ENCODE peak calls at places on chromosomes 5 and 9, in six cellular contexts. M, Z, V, A, O and G are unnamed samples.

GRCh38 chr5:41539454-41539853 is 29.1 kb upstream of the PLCXD3 start:
- DNase-seq in Z (no peak), A (no peak), V (no peak), M (no peak), O (no peak), G (no peak)

GRCh38 chr5:121221483-121221882 is 630.2 kb upstream of the FTMT start:
- DNase-seq in M (no peak), Z (no peak), V (no peak), A (no peak), O (no peak), G (no peak)

GRCh38 chr9:127142931-127143464 is 20.6 kb upstream of the ANGPTL2 start:
- DNase-seq in A (no peak), O (no peak), Z (no peak), V (no peak), M (no peak), G (no peak)

GRCh38 chr5:74017786-74018211 is 391.8 kb downstream of the ARHGEF28 start:
- DNase-seq in A (no peak), M (no peak), V (no peak), O (peak), Z (no peak), G (no peak)

GRCh38 chr5:80182802-80183645 is 72.8 kb downstream of the SERINC5 start:
- DNase-seq in V (no peak), O (no peak), Z (no peak), M (no peak), A (no peak), G (no peak)

GRCh38 chr9:89466451-89467277 is 31.2 kb downstream of the SEMA4D start:
- DNase-seq in M (no peak), V (no peak), O (no peak), Z (no peak), A (no peak), G (no peak)

GRCh38 chr5:10453564-10453963 is 11.9 kb downstream of the ROPN1L start:
- DNase-seq in V (no peak), M (no peak), A (no peak), Z (no peak), O (peak), G (no peak)

GRCh38 chr9:123097709-123098459 is 64.4 kb downstream of the GPR21 start:
- DNase-seq in Z (no peak), O (no peak), M (no peak), V (no peak), A (no peak), G (no peak)

GRCh38 chr5:94849821-94850736 is 231.6 kb downstream of the SLF1 start:
- DNase-seq in A (no peak), V (peak), O (peak), Z (peak), M (no peak), G (no peak)

GRCh38 chr9:126496781-126497667 is 116.7 kb upstream of the LMX1B start:
- DNase-seq in A (no peak), V (no peak), Z (no peak), O (no peak), M (no peak), G (peak)

GRCh38 chr5:134614461-134615085 is 18.1 kb downstream of the SAR1B start:
- DNase-seq in M (no peak), O (peak), Z (no peak), V (no peak), A (no peak), G (no peak)

GRCh38 chr5:6788439-6788838 is 75.2 kb downstream of the TENT4A start:
- DNase-seq in Z (no peak), O (no peak), A (no peak), M (no peak), V (no peak), G (no peak)

GRCh38 chr9:108680946-108681345 is 174.8 kb downstream of the ACTL7B start:
- DNase-seq in V (no peak), A (no peak), O (no peak), M (no peak), Z (no peak), G (no peak)

GRCh38 chr5:177509361-177509951 is at the start of gene DOK3:
- DNase-seq in V (no peak), A (peak), M (peak), Z (no peak), O (no peak), G (peak)

GRCh38 chr5:1221721-1222120 is 3.5 kb upstream of the SLC6A18 start:
- DNase-seq in Z (no peak), V (no peak), O (no peak), A (no peak), M (no peak), G (no peak)

GRCh38 chr5:1220351-1220750 is 4.8 kb upstream of the SLC6A18 start:
- DNase-seq in A (no peak), V (no peak), M (no peak), Z (no peak), O (no peak), G (no peak)

GRCh38 chr5:1222147-1222546 is 3.0 kb upstream of the SLC6A18 start:
- DNase-seq in Z (no peak), V (no peak), M (no peak), O (no peak), A (no peak), G (no peak)

GRCh38 chr5:1219768-1220100 is 5.4 kb upstream of the SLC6A18 start:
- DNase-seq in Z (no peak), M (no peak), O (no peak), A (no peak), V (no peak), G (peak)

DNA sequence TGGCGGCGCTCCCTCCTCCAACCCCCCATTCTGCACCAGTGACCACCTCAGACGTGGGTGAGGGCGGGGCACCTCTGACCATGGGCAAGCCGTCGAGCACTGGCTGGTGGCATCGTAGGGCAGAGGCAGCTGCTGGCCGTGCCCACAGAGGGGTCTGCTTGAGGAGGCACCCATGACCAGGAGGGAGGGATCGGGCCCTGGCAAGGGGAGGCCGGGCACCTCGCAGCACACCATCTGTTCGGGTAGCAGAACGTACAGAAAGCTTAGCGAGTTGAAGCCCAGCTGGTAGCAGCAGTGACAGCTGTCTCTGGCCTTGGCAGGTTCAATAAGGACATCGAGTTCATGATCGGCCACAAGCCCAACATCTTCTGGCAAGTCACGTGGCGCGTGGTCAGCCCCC is 4.3 kb upstream of the SLC6A18 start:
- DNase-seq in M (no peak), Z (no peak), A (no peak), V (no peak), O (no peak), G (no peak)
- H3K27ac ChIP-seq in M (no peak), Z (no peak), A (no peak), V (no peak), O (no peak), G (no peak)

GRCh38 chr5:83563631-83564030 is 92.1 kb downstream of the VCAN start:
- DNase-seq in O (no peak), A (no peak), V (no peak), Z (no peak), M (no peak), G (no peak)

GRCh38 chr5:83562207-83562606 is 90.7 kb downstream of the VCAN start:
- DNase-seq in A (no peak), O (no peak), V (no peak), M (no peak), Z (no peak), G (no peak)

GRCh38 chr5:83559141-83559785 is 87.7 kb downstream of the VCAN start:
- DNase-seq in V (no peak), Z (no peak), M (no peak), A (no peak), O (no peak), G (no peak)

GRCh38 chr5:83564069-83564749 is 92.7 kb downstream of the VCAN start:
- DNase-seq in O (peak), V (peak), M (no peak), A (no peak), Z (no peak), G (no peak)

DNA sequence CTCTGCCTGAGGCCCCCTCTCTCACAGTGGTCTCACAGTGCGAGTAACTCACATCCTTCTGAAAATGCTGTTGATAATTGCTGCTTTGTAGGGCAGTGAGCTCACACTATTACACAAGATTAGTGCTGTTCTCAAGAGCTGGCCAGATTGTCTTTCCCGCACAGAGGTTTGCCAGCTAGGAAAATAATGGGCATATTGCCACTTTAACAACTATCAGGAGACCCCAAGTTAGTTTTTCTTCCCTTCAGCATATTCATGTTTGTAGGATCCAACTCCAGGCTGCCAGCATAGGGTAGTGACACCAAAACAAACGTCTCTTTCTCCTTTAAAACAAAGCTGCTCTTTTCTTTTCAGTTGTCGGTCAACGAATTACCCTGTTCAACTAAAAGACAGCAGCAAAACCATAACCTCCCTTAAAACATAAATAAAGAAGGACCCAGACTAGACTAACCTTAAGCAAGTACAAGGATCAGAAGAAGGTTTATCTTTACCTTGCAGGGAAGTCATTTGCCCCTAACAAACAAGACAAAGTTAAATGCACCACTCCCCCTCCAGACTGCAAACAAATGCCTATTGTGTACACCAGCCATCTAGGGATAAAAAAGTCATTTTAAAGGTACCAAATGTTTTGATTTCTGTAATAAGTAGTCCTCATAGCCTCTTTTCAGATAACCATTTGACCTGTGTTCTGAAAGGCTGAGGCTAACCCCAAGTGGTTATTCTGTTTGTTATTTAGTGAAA is 91.4 kb downstream of the VCAN start:
- DNase-seq in Z (no peak), A (no peak), M (no peak), O (peak), V (no peak), G (no peak)
- H3K27ac ChIP-seq in Z (no peak), A (peak), M (peak), O (no peak), V (no peak), G (peak)

DNA sequence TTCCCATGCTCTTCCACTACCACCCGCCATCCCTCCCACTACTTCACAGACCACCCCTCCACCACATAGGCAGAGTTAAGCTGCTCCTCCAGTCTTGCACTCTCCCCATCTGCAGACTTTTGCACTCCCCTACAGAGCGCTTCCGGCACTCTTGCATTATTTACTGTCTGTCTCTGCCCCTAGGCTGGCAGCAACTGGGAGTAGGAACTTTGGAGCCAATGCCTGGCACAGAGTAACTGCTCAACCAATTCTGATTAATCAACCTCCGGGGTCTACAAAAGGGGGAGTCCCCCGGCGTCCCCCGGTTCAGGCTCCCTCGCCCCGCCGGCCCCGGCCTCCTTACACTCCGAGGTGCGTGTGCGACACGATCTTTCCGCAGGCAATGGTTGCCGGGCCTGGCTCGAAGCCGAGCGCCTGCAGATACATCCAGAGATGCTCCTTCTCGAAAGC is 498 bp downstream of the HAUS6 start:
- DNase-seq in Z (no peak), O (peak), V (peak), A (no peak), M (no peak), G (peak)
- H3K27ac ChIP-seq in Z (peak), O (peak), V (peak), A (peak), M (peak), G (peak)

GRCh38 chr5:67033893-67034605 is 162.6 kb downstream of the CD180 start:
- DNase-seq in A (no peak), Z (no peak), M (no peak), O (no peak), V (no peak), G (no peak)

GRCh38 chr5:67030289-67031069 is 166.1 kb downstream of the CD180 start:
- DNase-seq in A (no peak), M (no peak), O (peak), V (no peak), Z (no peak), G (no peak)

GRCh38 chr5:67032921-67033664 is 163.5 kb downstream of the CD180 start:
- DNase-seq in O (peak), V (no peak), Z (no peak), A (no peak), M (no peak), G (no peak)

GRCh38 chr5:67029481-67029880 is 167.1 kb downstream of the CD180 start:
- DNase-seq in Z (no peak), A (no peak), V (no peak), M (no peak), O (no peak), G (no peak)

GRCh38 chr5:67031689-67032088 is 164.9 kb downstream of the CD180 start:
- DNase-seq in A (no peak), Z (no peak), V (no peak), M (no peak), O (no peak), G (no peak)
- H3K27ac ChIP-seq in A (peak), Z (no peak), V (no peak), M (no peak), O (no peak), G (peak)

GRCh38 chr9:113345165-113345564 is 4.2 kb upstream of the BSPRY start:
- DNase-seq in V (no peak), O (no peak), A (no peak), Z (no peak), M (no peak), G (no peak)
- H3K27ac ChIP-seq in V (no peak), O (no peak), A (peak), Z (no peak), M (peak), G (no peak)

GRCh38 chr9:20331095-20331685 is 291.1 kb downstream of the MLLT3 start:
- DNase-seq in M (no peak), A (no peak), V (no peak), Z (no peak), O (no peak), G (no peak)

GRCh38 chr9:20339611-20340010 is 282.7 kb downstream of the MLLT3 start:
- DNase-seq in M (no peak), O (no peak), V (no peak), Z (no peak), A (no peak), G (no peak)

GRCh38 chr9:20340161-20340861 is 282.0 kb downstream of the MLLT3 start:
- DNase-seq in A (no peak), Z (no peak), O (no peak), M (no peak), V (no peak), G (no peak)

GRCh38 chr9:20330688-20331087 is 291.6 kb downstream of the MLLT3 start:
- DNase-seq in M (no peak), Z (no peak), V (no peak), A (no peak), O (no peak), G (no peak)

DNA sequence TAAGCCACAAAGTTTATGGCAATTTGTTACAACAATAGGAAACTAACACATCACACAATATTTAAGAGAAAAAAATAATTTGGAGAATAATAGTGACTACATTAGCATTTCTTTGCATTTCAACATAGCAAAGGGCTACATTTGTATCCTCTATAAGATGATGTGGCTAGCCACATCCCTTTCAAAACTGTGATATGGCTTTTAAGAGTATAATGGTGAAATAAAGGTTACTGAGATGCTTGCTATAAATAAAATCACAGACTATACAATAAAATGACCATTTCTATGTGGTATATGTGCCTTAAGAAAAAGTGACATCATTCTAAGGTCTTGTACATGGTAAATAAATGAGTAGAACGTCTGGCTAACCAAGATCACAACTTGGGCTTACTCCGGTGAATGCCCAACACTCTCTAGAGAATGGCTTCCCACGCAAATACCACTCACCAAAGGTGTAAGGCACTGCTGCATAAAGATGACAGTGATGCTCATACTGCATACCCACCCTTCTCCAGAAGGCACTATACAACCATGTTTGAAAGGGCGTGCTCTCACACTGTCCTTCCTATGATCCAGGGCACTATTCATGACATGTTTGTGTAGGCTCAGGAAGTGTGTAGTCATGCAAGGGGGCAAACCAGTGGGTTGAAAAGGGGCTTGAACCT is 286.5 kb downstream of the MLLT3 start:
- DNase-seq in Z (no peak), A (no peak), M (no peak), O (no peak), V (no peak), G (no peak)
- H3K27ac ChIP-seq in Z (no peak), A (no peak), M (no peak), O (no peak), V (no peak), G (no peak)